ENCODE peak calls at places on chromosomes 5 and 9, in five cellular contexts. One of them, this sample, is unnamed.

GRCh38 chr5:156411131-156411727 is 84.3 kb downstream of the SGCD start:
- DNase-seq in astrocyte of the spinal cord: peak
- DNase-seq in tibial nerve: no peak
- DNase-seq in HFF-Myc: peak
- DNase-seq in AG10803: peak
- DNase-seq in this sample: peak

GRCh38 chr9:16611001-16611400 is 259.5 kb downstream of the BNC2 start:
- DNase-seq in astrocyte of the spinal cord: no peak
- DNase-seq in tibial nerve: no peak
- DNase-seq in HFF-Myc: no peak
- DNase-seq in AG10803: peak
- DNase-seq in this sample: peak

GRCh38 chr5:37825334-37825915 is 14.4 kb downstream of the GDNF start:
- DNase-seq in astrocyte of the spinal cord: no peak
- DNase-seq in tibial nerve: no peak
- DNase-seq in HFF-Myc: no peak
- DNase-seq in AG10803: no peak
- DNase-seq in this sample: no peak

GRCh38 chr5:20606006-20606405 is 618.0 kb upstream of the CDH18 start:
- DNase-seq in astrocyte of the spinal cord: no peak
- DNase-seq in tibial nerve: no peak
- DNase-seq in HFF-Myc: no peak
- DNase-seq in AG10803: no peak
- DNase-seq in this sample: peak

GRCh38 chr9:131951905-131952304 is 127.8 kb downstream of the MED27 start:
- DNase-seq in astrocyte of the spinal cord: peak
- DNase-seq in tibial nerve: peak
- DNase-seq in HFF-Myc: no peak
- DNase-seq in AG10803: peak
- DNase-seq in this sample: peak

GRCh38 chr5:110865400-110866094 is 126.7 kb downstream of the SLC25A46 start:
- DNase-seq in astrocyte of the spinal cord: peak
- DNase-seq in tibial nerve: no peak
- DNase-seq in HFF-Myc: peak
- DNase-seq in AG10803: peak
- DNase-seq in this sample: peak

GRCh38 chr5:157336423-157336744 is 70.5 kb downstream of the CYFIP2 start:
- DNase-seq in astrocyte of the spinal cord: no peak
- DNase-seq in tibial nerve: no peak
- DNase-seq in HFF-Myc: no peak
- DNase-seq in AG10803: no peak
- DNase-seq in this sample: no peak

GRCh38 chr5:158414333-158414762 is 555.4 kb upstream of the CLINT1 start:
- DNase-seq in astrocyte of the spinal cord: peak
- DNase-seq in tibial nerve: no peak
- DNase-seq in HFF-Myc: no peak
- DNase-seq in AG10803: no peak
- DNase-seq in this sample: peak

GRCh38 chr5:131230406-131230805 is 33.4 kb upstream of the CDC42SE2 start:
- DNase-seq in astrocyte of the spinal cord: no peak
- DNase-seq in tibial nerve: no peak
- DNase-seq in HFF-Myc: no peak
- DNase-seq in AG10803: no peak
- DNase-seq in this sample: no peak

GRCh38 chr5:66518753-66519152 is 77.4 kb upstream of the MAST4 start:
- DNase-seq in astrocyte of the spinal cord: peak
- DNase-seq in tibial nerve: no peak
- DNase-seq in HFF-Myc: no peak
- DNase-seq in AG10803: no peak
- DNase-seq in this sample: peak

GRCh38 chr9:24096756-24097155 is 270.7 kb upstream of the ELAVL2 start:
- DNase-seq in astrocyte of the spinal cord: no peak
- DNase-seq in tibial nerve: no peak
- DNase-seq in HFF-Myc: no peak
- DNase-seq in AG10803: no peak
- DNase-seq in this sample: no peak

GRCh38 chr5:159240301-159240870 is 22.7 kb upstream of the UBLCP1 start:
- DNase-seq in astrocyte of the spinal cord: peak
- DNase-seq in tibial nerve: no peak
- DNase-seq in HFF-Myc: peak
- DNase-seq in AG10803: peak
- DNase-seq in this sample: no peak

GRCh38 chr5:180339583-180340183 is 13.5 kb downstream of the GFPT2 start:
- DNase-seq in astrocyte of the spinal cord: no peak
- DNase-seq in tibial nerve: no peak
- DNase-seq in HFF-Myc: no peak
- DNase-seq in AG10803: peak
- DNase-seq in this sample: no peak

GRCh38 chr9:112487799-112488345 is 1.2 kb downstream of the KIAA1958 start:
- DNase-seq in astrocyte of the spinal cord: no peak
- DNase-seq in tibial nerve: no peak
- DNase-seq in HFF-Myc: no peak
- DNase-seq in AG10803: peak
- DNase-seq in this sample: no peak

GRCh38 chr9:72598639-72599038 is 77.2 kb downstream of the TMC1 start:
- DNase-seq in astrocyte of the spinal cord: no peak
- DNase-seq in tibial nerve: no peak
- DNase-seq in HFF-Myc: no peak
- DNase-seq in AG10803: no peak
- DNase-seq in this sample: no peak

GRCh38 chr5:160213537-160213936 is 15.8 kb upstream of the FABP6 start:
- DNase-seq in astrocyte of the spinal cord: no peak
- DNase-seq in tibial nerve: no peak
- DNase-seq in HFF-Myc: no peak
- DNase-seq in AG10803: no peak
- DNase-seq in this sample: no peak

GRCh38 chr5:125815-126214 is 33.8 kb downstream of the PLEKHG4B start:
- DNase-seq in astrocyte of the spinal cord: no peak
- DNase-seq in tibial nerve: no peak
- DNase-seq in HFF-Myc: no peak
- DNase-seq in AG10803: no peak
- DNase-seq in this sample: no peak

GRCh38 chr5:111453290-111453689 is 59.0 kb downstream of the STARD4 start:
- DNase-seq in astrocyte of the spinal cord: no peak
- DNase-seq in tibial nerve: no peak
- DNase-seq in HFF-Myc: no peak
- DNase-seq in AG10803: no peak
- DNase-seq in this sample: no peak

GRCh38 chr9:38326122-38326521 is 66.4 kb upstream of the ALDH1B1 start:
- DNase-seq in astrocyte of the spinal cord: no peak
- DNase-seq in tibial nerve: no peak
- DNase-seq in HFF-Myc: no peak
- DNase-seq in AG10803: no peak
- DNase-seq in this sample: no peak

GRCh38 chr5:171142617-171143016 is 166.4 kb upstream of the TLX3 start:
- DNase-seq in astrocyte of the spinal cord: no peak
- DNase-seq in tibial nerve: no peak
- DNase-seq in HFF-Myc: no peak
- DNase-seq in AG10803: no peak
- DNase-seq in this sample: no peak

GRCh38 chr9:22111176-22111870 is 102.2 kb upstream of the CDKN2B start:
- DNase-seq in astrocyte of the spinal cord: peak
- DNase-seq in tibial nerve: no peak
- DNase-seq in HFF-Myc: no peak
- DNase-seq in AG10803: no peak
- DNase-seq in this sample: no peak

GRCh38 chr9:114612272-114612923 is 1.3 kb downstream of the TMEM268 start:
- DNase-seq in astrocyte of the spinal cord: no peak
- DNase-seq in tibial nerve: no peak
- DNase-seq in HFF-Myc: no peak
- DNase-seq in AG10803: no peak
- DNase-seq in this sample: no peak

GRCh38 chr5:124774002-124774318 is 27.5 kb upstream of the ZNF608 start:
- DNase-seq in astrocyte of the spinal cord: no peak
- DNase-seq in tibial nerve: no peak
- DNase-seq in HFF-Myc: no peak
- DNase-seq in AG10803: no peak
- DNase-seq in this sample: no peak

GRCh38 chr5:141485305-141486055 is 650 bp downstream of the PCDHGC4 start:
- DNase-seq in astrocyte of the spinal cord: no peak
- DNase-seq in tibial nerve: no peak
- DNase-seq in HFF-Myc: no peak
- DNase-seq in AG10803: no peak
- DNase-seq in this sample: no peak
- H3K4me3 ChIP-seq in astrocyte of the spinal cord: peak
- H3K4me3 ChIP-seq in tibial nerve: no peak
- H3K4me3 ChIP-seq in HFF-Myc: no peak
- H3K4me3 ChIP-seq in AG10803: peak
- H3K4me3 ChIP-seq in this sample: no peak

DNA sequence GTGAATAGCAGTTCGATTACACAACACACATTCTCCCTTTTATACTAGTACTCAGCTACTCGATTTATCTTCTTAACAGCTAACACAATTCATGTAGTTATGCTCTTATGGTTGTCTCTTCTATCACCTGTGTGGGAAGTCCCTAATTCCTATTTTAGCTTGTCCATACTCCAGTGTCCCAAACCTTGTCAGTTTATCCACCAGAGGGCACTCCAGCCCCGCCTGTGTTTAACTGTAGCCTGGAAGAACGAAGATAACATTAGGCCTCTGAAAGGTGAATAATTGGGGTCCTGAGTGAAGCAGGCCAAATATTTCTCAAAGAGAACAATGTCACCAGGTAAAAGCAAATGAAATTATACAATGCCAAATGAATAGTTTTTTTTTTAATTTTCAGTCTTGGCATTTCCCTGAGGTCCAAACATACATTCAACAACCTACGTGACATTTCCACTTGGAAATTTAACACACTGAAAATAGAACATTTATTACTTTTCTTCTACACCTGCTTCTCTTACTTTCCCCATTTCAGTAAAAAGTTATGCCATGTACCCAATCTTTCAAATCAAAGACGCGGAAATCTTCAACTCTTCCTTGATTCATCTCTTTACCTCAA is 560.7 kb downstream of the HTR1A start:
- DNase-seq in astrocyte of the spinal cord: peak
- DNase-seq in tibial nerve: peak
- DNase-seq in HFF-Myc: peak
- DNase-seq in AG10803: peak
- DNase-seq in this sample: peak
- TF ChIP-seq CTCF in astrocyte of the spinal cord: peak
- TF ChIP-seq CTCF in tibial nerve: peak
- TF ChIP-seq CTCF in HFF-Myc: peak
- TF ChIP-seq CTCF in AG10803: peak
- TF ChIP-seq CTCF in this sample: peak

GRCh38 chr9:34991833-34992375 is 2.4 kb downstream of the DNAJB5 start:
- DNase-seq in astrocyte of the spinal cord: peak
- DNase-seq in tibial nerve: no peak
- DNase-seq in HFF-Myc: no peak
- DNase-seq in AG10803: no peak
- DNase-seq in this sample: no peak

GRCh38 chr9:34989946-34990635 is 546 bp downstream of the DNAJB5 start:
- DNase-seq in astrocyte of the spinal cord: peak
- DNase-seq in tibial nerve: peak
- DNase-seq in HFF-Myc: no peak
- DNase-seq in AG10803: peak
- DNase-seq in this sample: peak

GRCh38 chr9:34992376-34992951 is 2.9 kb downstream of the DNAJB5 start:
- DNase-seq in astrocyte of the spinal cord: peak
- DNase-seq in tibial nerve: no peak
- DNase-seq in HFF-Myc: peak
- DNase-seq in AG10803: peak
- DNase-seq in this sample: peak

GRCh38 chr9:34989056-34989945 is at the start of gene DNAJB5:
- DNase-seq in astrocyte of the spinal cord: peak
- DNase-seq in tibial nerve: peak
- DNase-seq in HFF-Myc: peak
- DNase-seq in AG10803: peak
- DNase-seq in this sample: peak

DNA sequence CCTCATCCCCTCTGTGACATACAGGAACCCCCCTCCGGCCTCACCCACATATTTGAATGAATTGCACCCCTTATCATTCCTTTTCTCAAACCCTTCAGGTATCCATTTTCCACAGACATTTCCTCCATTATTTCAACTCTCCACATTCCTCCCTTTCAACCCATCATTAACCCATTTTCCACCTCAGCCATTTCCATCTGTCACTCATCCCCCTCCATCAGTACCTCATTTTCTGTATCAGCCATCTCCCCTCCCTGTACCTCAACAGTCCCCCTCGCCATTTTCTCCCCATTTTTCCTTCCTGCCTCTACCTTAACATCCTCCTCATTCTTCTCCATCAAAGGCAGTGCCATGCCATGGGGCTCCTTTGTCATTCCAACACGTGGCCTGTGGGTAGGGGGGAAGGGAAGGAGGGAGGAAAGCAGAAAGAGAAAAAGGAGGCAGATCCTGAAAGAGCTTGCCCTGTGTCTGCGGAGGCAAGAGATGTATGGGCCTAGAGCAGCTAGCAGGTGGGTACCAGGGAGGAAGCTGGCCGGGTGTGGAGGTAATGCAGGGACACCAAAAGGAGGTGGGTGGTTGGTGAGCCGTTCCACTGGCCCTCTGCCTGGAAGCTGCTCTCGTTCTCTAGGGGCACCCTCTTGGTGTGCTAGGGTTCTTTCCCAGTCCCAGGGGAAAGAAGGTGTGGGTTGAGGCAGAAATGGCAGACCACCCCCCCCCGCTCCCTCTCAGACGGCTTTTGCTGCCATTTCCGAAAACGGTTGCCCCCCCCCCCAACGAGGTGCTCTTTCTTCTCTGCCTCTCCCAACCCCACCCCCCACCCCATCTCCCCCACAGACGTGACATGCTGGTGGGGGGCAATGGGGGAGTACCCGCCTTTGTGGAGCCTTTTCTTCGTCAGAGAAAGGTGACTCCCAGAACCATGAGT is 1.6 kb downstream of the DNAJB5 start:
- DNase-seq in astrocyte of the spinal cord: no peak
- DNase-seq in tibial nerve: no peak
- DNase-seq in HFF-Myc: no peak
- DNase-seq in AG10803: no peak
- DNase-seq in this sample: no peak
- H3K4me3 ChIP-seq in astrocyte of the spinal cord: no peak
- H3K4me3 ChIP-seq in tibial nerve: no peak
- H3K4me3 ChIP-seq in HFF-Myc: no peak
- H3K4me3 ChIP-seq in AG10803: peak
- H3K4me3 ChIP-seq in this sample: peak

DNA sequence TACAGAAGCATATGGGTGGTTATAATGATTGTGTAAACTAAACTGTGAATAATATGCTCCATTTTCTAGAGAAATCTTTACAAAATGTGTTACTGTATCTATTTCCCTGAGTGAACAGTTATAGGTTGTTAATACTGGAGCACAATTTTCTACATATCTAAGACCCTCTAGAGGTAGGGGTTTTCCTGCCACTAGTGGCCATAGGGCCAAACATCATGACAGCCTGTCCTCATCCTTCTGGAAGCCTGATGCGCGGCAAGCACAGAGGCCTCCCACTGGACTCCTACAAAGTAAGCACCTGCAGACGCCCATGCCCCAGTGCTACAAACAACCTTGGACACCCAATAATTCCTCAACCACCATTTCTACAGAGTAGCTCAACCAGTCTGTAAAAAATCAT is 1.9 kb upstream of the SNX18 start:
- DNase-seq in astrocyte of the spinal cord: no peak
- DNase-seq in tibial nerve: no peak
- DNase-seq in HFF-Myc: no peak
- DNase-seq in AG10803: no peak
- DNase-seq in this sample: no peak
- TF ChIP-seq CTCF in astrocyte of the spinal cord: no peak
- TF ChIP-seq CTCF in tibial nerve: no peak
- TF ChIP-seq CTCF in HFF-Myc: no peak
- TF ChIP-seq CTCF in AG10803: no peak
- TF ChIP-seq CTCF in this sample: no peak

This sample was measured in fibroblast of pulmonary artery.